ENCODE peak calls at places on chromosomes 16 and 17, in nine cellular contexts. H, S, A, P, L, N, J, Z and U are unnamed samples.

GRCh38 chr16:23171234-23171948 is 11.2 kb upstream of the SCNN1G start:
- DNase-seq in J (no peak), N (no peak), Z (no peak), L (no peak), P (no peak), A (no peak), S (no peak), H (peak), U (no peak)

GRCh38 chr16:49696414-49697101 is 159.4 kb downstream of the ZNF423 start:
- DNase-seq in S (no peak), L (peak), Z (no peak), N (peak), P (no peak), A (no peak), J (no peak), H (no peak), U (no peak)

GRCh38 chr17:42518046-42518754 is 17.8 kb upstream of the NAGLU start:
- DNase-seq in J (peak), H (peak), P (peak), L (no peak), S (peak), A (peak), N (no peak), Z (peak), U (peak)

GRCh38 chr17:29620271-29620670 is 2.4 kb downstream of the CORO6 start:
- DNase-seq in J (no peak), Z (no peak), P (no peak), H (peak), A (no peak), L (no peak), S (no peak), N (no peak), U (no peak)

GRCh38 chr16:66298571-66299120 is 67.8 kb upstream of the CDH5 start:
- DNase-seq in S (no peak), H (no peak), P (no peak), N (no peak), L (no peak), Z (no peak), A (no peak), J (no peak), U (no peak)

GRCh38 chr17:67442787-67443624 is 65.9 kb downstream of the PITPNC1 start:
- DNase-seq in L (no peak), N (peak), Z (no peak), J (no peak), P (no peak), H (peak), A (no peak), S (no peak), U (no peak)

GRCh38 chr17:65536573-65537342 is 24.7 kb downstream of the AXIN2 start:
- DNase-seq in H (peak), P (no peak), A (peak), J (no peak), Z (no peak), L (no peak), S (no peak), N (no peak), U (no peak)

GRCh38 chr17:78357687-78358537 is 2.0 kb downstream of the SOCS3 start:
- DNase-seq in L (no peak), N (peak), S (no peak), J (peak), H (no peak), A (no peak), P (peak), Z (no peak), U (no peak)

GRCh38 chr17:45384047-45384799 is 48.4 kb downstream of the ARHGAP27 start:
- DNase-seq in H (peak), S (no peak), L (no peak), A (no peak), P (no peak), J (no peak), Z (no peak), N (no peak), U (no peak)

GRCh38 chr17:57315061-57315851 is 58.9 kb downstream of the MSI2 start:
- DNase-seq in H (no peak), L (no peak), S (no peak), N (no peak), P (no peak), A (no peak), Z (no peak), J (no peak), U (no peak)

GRCh38 chr16:22397459-22397858 is 23.0 kb upstream of the CDR2 start:
- DNase-seq in A (no peak), J (no peak), Z (no peak), N (no peak), S (no peak), H (peak), P (no peak), L (no peak), U (no peak)

GRCh38 chr17:39706383-39706782 is 6.5 kb downstream of the ERBB2 start:
- DNase-seq in Z (no peak), N (no peak), S (no peak), L (no peak), A (no peak), H (no peak), J (no peak), P (no peak), U (no peak)

GRCh38 chr16:23509763-23510153 is 536 bp downstream of the GGA2 start:
- DNase-seq in J (peak), L (no peak), N (peak), P (peak), S (no peak), A (no peak), H (peak), Z (no peak), U (no peak)

GRCh38 chr17:34287858-34288257 is 2.3 kb downstream of the CCL11 start:
- DNase-seq in J (no peak), S (no peak), A (no peak), P (no peak), H (no peak), Z (no peak), N (no peak), L (no peak), U (no peak)

GRCh38 chr17:80890551-80890930 is 101.1 kb upstream of the CHMP6 start:
- DNase-seq in N (no peak), L (no peak), H (no peak), P (no peak), A (peak), S (no peak), Z (no peak), J (no peak), U (no peak)

GRCh38 chr16:14424595-14424994 is 205.5 kb downstream of the PARN start:
- DNase-seq in P (no peak), L (no peak), H (no peak), S (no peak), A (no peak), J (no peak), N (no peak), Z (peak), U (no peak)

GRCh38 chr16:21088646-21089538 is 61.8 kb downstream of the DNAH3 start:
- DNase-seq in L (no peak), P (no peak), J (no peak), H (peak), S (no peak), A (no peak), Z (no peak), N (no peak), U (no peak)

GRCh38 chr16:71428883-71429282 is 13.0 kb downstream of the TLE7 start:
- DNase-seq in H (no peak), L (no peak), S (no peak), N (no peak), A (no peak), P (no peak), J (no peak), Z (no peak), U (no peak)

GRCh38 chr16:89383095-89384003 is 107.0 kb downstream of the ANKRD11 start:
- DNase-seq in Z (peak), N (peak), A (no peak), P (peak), J (no peak), L (peak), S (no peak), H (peak), U (no peak)

GRCh38 chr16:63617990-63618763 is 1503.7 kb downstream of the CDH11 start:
- DNase-seq in P (peak), H (peak), A (no peak), S (no peak), J (peak), Z (peak), L (no peak), N (no peak), U (peak)

GRCh38 chr16:15880909-15881308 is 7.5 kb downstream of the CEP20 start:
- DNase-seq in A (no peak), L (no peak), P (no peak), J (no peak), H (no peak), Z (no peak), N (no peak), S (no peak), U (no peak)

GRCh38 chr17:80616705-80617104 is 72.1 kb downstream of the RPTOR start:
- DNase-seq in P (no peak), S (no peak), Z (no peak), L (no peak), H (no peak), N (no peak), A (no peak), J (no peak), U (no peak)

GRCh38 chr16:50841081-50841886 is 99.4 kb downstream of the CYLD start:
- DNase-seq in N (peak), S (no peak), A (no peak), L (no peak), P (no peak), H (peak), J (no peak), Z (no peak), U (peak)

GRCh38 chr17:49515196-49515770 is 20.2 kb downstream of the NGFR start:
- DNase-seq in Z (peak), S (peak), A (peak), J (peak), N (peak), L (peak), P (peak), H (peak), U (peak)

GRCh38 chr16:58098207-58099096 is 30.7 kb downstream of the CFAP20 start:
- DNase-seq in Z (no peak), H (peak), S (no peak), N (no peak), A (no peak), L (no peak), P (no peak), J (no peak), U (no peak)

GRCh38 chr17:46968224-46968834 is 10.7 kb downstream of the RPRML start:
- DNase-seq in N (no peak), J (no peak), S (no peak), Z (no peak), A (no peak), H (no peak), P (no peak), L (no peak), U (no peak)

GRCh38 chr17:51015145-51015558 is 105.5 kb downstream of the SPAG9 start:
- DNase-seq in A (no peak), N (no peak), Z (no peak), P (no peak), S (no peak), L (no peak), J (no peak), H (peak), U (no peak)

GRCh38 chr17:42922335-42922734 is 21.7 kb downstream of the G6PC1 start:
- DNase-seq in H (peak), S (no peak), P (no peak), A (no peak), N (no peak), J (no peak), Z (no peak), L (no peak), U (no peak)

GRCh38 chr17:40452074-40452787 is 9.0 kb downstream of the IGFBP4 start:
- DNase-seq in N (no peak), L (peak), J (peak), A (no peak), P (no peak), S (peak), H (peak), Z (no peak), U (no peak)

GRCh38 chr17:30112794-30113193 is 3.8 kb upstream of the NSRP1 start:
- DNase-seq in H (no peak), S (no peak), Z (no peak), N (no peak), P (no peak), A (no peak), L (no peak), J (no peak), U (no peak)

DNA sequence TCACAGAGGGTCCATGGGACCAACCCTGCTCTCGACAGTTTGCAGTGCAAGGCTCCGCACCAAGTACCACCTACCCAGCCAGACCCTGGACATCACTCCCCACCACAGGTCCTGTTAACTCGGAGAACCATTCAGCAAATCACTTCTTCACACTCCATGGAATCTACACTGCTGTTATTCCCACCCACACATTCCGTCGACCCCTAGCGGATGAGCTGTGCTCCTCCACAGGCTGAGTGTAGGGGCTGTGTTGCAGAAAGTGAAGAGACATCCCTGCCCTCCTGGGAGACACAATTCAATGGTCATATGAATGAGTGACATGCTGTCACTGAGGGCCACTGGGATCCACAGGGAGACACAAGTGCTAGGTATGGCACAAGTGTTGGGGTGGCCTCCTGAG is 27.5 kb downstream of the MPG start:
- DNase-seq in Z (no peak), L (no peak), P (no peak), J (no peak), S (no peak), H (no peak), A (no peak), N (no peak), U (no peak)
- TF ChIP-seq CTCF in Z (no peak), L (no peak), P (no peak), J (no peak), S (no peak), H (no peak), A (no peak), N (no peak), U (no peak)

DNA sequence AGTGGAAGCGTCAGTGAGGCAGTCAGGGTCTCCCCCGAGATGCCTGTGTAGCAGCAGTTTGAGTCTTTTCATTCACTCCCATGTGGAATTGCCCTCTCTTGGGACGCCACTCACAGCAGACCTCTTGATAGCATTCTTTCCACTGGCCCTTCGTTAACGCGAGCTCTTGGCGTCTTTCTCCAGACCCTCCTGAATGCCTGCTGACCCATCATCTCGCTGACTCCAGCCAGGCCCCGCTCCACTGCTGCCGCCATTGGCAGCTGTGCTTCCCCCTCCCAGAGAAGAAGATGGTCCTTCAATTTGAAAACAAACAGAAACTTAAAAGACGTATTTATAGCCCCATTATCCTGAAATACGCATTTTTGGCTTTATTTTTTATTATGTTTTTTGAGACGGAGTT is 63.1 kb downstream of the SEC14L1 start:
- DNase-seq in Z (no peak), S (no peak), P (no peak), L (no peak), N (no peak), A (no peak), H (no peak), J (no peak), U (no peak)
- TF ChIP-seq CTCF in Z (no peak), S (no peak), P (no peak), L (no peak), N (no peak), A (no peak), H (no peak), J (no peak), U (no peak)

DNA sequence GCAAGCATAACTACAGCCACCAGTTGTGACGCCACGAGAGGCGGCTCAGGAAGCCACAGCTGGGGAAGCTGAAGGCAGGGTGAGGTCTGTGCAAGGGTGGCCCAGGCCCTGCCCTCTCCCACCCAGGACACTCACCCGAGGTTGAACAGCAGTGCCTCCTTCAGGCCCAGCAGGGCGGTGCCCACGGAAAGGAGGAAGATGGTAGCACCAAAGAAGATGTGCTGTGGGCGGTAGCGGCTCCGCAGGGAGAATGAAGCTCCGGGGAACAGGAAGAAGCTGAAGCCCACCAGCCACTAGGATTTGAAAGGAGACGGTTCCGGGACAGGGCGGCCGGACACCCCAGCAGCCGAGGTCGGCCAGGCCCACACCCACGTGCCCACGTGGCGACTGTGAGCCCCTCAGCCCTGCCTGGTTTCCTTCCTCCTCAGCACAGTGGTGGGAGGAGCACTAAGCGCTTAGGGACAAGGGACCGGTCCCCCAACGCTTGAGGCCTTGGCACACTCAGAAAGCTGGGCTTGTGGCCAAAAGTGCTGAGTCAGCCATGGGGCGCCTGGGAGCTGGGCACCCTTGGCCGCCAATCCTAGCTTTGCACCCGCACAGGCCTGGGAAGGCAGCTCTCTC is 11.0 kb downstream of the CYB561 start:
- DNase-seq in A (no peak), P (peak), Z (peak), L (peak), H (peak), J (peak), S (peak), N (no peak), U (no peak)
- TF ChIP-seq CTCF in A (no peak), P (no peak), Z (no peak), L (peak), H (no peak), J (peak), S (no peak), N (peak), U (no peak)

GRCh38 chr17:7080445-7081041 is 492 bp upstream of the CLEC10A start:
- DNase-seq in Z (peak), N (no peak), P (no peak), A (no peak), L (no peak), J (peak), S (no peak), H (no peak), U (no peak)

GRCh38 chr17:7077911-7078546 is 2.0 kb downstream of the CLEC10A start:
- DNase-seq in S (no peak), L (no peak), Z (no peak), P (no peak), A (no peak), J (no peak), H (no peak), N (no peak), U (no peak)

GRCh38 chr17:7078711-7079110 is 1.3 kb downstream of the CLEC10A start:
- DNase-seq in Z (no peak), P (no peak), J (no peak), H (no peak), N (no peak), L (no peak), A (no peak), S (no peak), U (peak)

GRCh38 chr17:7081341-7082062 is 1.5 kb upstream of the CLEC10A start:
- DNase-seq in S (no peak), Z (no peak), J (no peak), L (no peak), H (no peak), A (peak), N (no peak), P (no peak), U (no peak)

GRCh38 chr17:7079581-7080444 is at the start of gene CLEC10A:
- DNase-seq in H (no peak), L (no peak), J (no peak), S (no peak), Z (no peak), A (no peak), P (no peak), N (no peak), U (peak)
- TF ChIP-seq CTCF in H (no peak), L (no peak), J (no peak), S (no peak), Z (no peak), A (no peak), P (no peak), N (no peak), U (no peak)